ENCODE peak calls at places on chromosome 14, in six cellular contexts. V, Z, S, D, H and F are unnamed samples.

GRCh38 chr14:77026166-77026929 is 2.2 kb downstream of the IRF2BPL start:
- DNase-seq in S (no peak), H (peak; percentile 51), Z (peak; percentile 49), V (no peak), D (peak; percentile 43), F (no peak)

GRCh38 chr14:23727566-23728335 is 91.6 kb downstream of the DHRS2 start:
- DNase-seq in D (no peak), Z (peak; percentile 59), S (peak; percentile 62), V (no peak), H (peak; percentile 26), F (peak; percentile 80)

GRCh38 chr14:61747342-61747741 is 14.9 kb upstream of the SNAPC1 start:
- DNase-seq in V (no peak), H (no peak), D (no peak), S (no peak), Z (no peak), F (no peak)

GRCh38 chr14:59358105-59358504 is 107.1 kb downstream of the GPR135 start:
- DNase-seq in Z (no peak), V (no peak), D (no peak), H (peak; percentile 67), S (peak; percentile 94), F (peak; percentile 70)

GRCh38 chr14:106228541-106229158 is 702.3 kb downstream of the TMEM121 start:
- DNase-seq in V (no peak), H (no peak), Z (no peak), S (no peak), D (no peak), F (no peak)

GRCh38 chr14:61860294-61860918 is 98.2 kb downstream of the SNAPC1 start:
- DNase-seq in S (peak; percentile 45), Z (peak; percentile 81), D (peak; percentile 44), V (peak; percentile 24), H (peak; percentile 42), F (peak; percentile 47)

GRCh38 chr14:85439696-85440328 is 90.1 kb upstream of the FLRT2 start:
- DNase-seq in V (no peak), S (peak; percentile 92), Z (no peak), H (no peak), D (no peak), F (peak; percentile 69)

GRCh38 chr14:96053600-96054381 is 14.6 kb downstream of the C14orf132 start:
- DNase-seq in D (no peak), S (peak; percentile 48), Z (no peak), H (peak; percentile 99), V (no peak), F (no peak)

GRCh38 chr14:23335623-23336022 is 14.4 kb downstream of the PABPN1 start:
- DNase-seq in S (no peak), H (no peak), D (no peak), Z (no peak), V (no peak), F (no peak)

GRCh38 chr14:71764701-71765347 is 167.4 kb upstream of the RGS6 start:
- DNase-seq in H (peak; percentile 44), V (no peak), Z (no peak), S (peak; percentile 22), D (no peak), F (no peak)

GRCh38 chr14:87810711-87811110 is 182.3 kb downstream of the GALC start:
- DNase-seq in H (no peak), D (no peak), V (no peak), S (no peak), Z (no peak), F (no peak)